ENCODE peak calls at places on chromosome 19, in six cellular contexts. J, A, X, I, K and T are unnamed samples.

GRCh38 chr19:1113278-1113985 is 9.6 kb downstream of the GPX4 start:
- DNase-seq in X (peak; percentile 95), A (peak; percentile 77), J (peak; percentile 96), K (peak; percentile 98), I (peak; percentile 98), T (peak; percentile 99)

GRCh38 chr19:45507864-45508680 is 793 bp downstream of the VASP start:
- DNase-seq in K (peak; percentile 86), X (peak; percentile 57), A (no peak), J (peak; percentile 75), I (peak; percentile 58), T (peak; percentile 62)

GRCh38 chr19:12224676-12225075 is 61.8 kb downstream of the ZNF136 start:
- DNase-seq in X (no peak), J (no peak), K (no peak), A (no peak), I (no peak), T (no peak)

GRCh38 chr19:46472592-46472991 is 1.2 kb upstream of the PNMA8A start:
- DNase-seq in A (no peak), K (no peak), X (no peak), I (no peak), J (no peak), T (no peak)

GRCh38 chr19:43723588-43723987 is 7.7 kb downstream of the IRGC start:
- DNase-seq in I (no peak), X (no peak), K (no peak), J (no peak), A (no peak), T (no peak)

GRCh38 chr19:14479985-14480694 is 5.0 kb upstream of the PTGER1 start:
- DNase-seq in J (peak; percentile 89), A (no peak), X (peak; percentile 82), K (peak; percentile 94), I (no peak), T (peak; percentile 89)

GRCh38 chr19:3982701-3983541 is 2.3 kb downstream of the EEF2 start:
- DNase-seq in I (no peak), X (no peak), K (no peak), A (no peak), J (no peak), T (no peak)

GRCh38 chr19:30223866-30224688 is 148.1 kb upstream of the ZNF536 start:
- DNase-seq in J (no peak), A (no peak), I (no peak), K (no peak), X (no peak), T (no peak)

GRCh38 chr19:13275016-13275722 is 125.0 kb downstream of the IER2 start:
- DNase-seq in K (no peak), A (no peak), J (no peak), X (no peak), I (no peak), T (no peak)

GRCh38 chr19:46766569-46767317 is 20.5 kb upstream of the STRN4 start:
- DNase-seq in K (peak; percentile 78), A (no peak), I (no peak), X (peak; percentile 69), J (peak; percentile 36), T (peak; percentile 53)

GRCh38 chr19:56718231-56718630 is 46.7 kb upstream of the ZNF835 start:
- DNase-seq in I (no peak), J (no peak), A (no peak), X (no peak), K (no peak), T (no peak)

GRCh38 chr19:5001547-5002131 is 32.7 kb downstream of the KDM4B start:
- DNase-seq in K (peak; percentile 66), I (no peak), X (peak; percentile 61), A (peak; percentile 51), J (peak; percentile 63), T (no peak)

GRCh38 chr19:16457195-16457953 is 14.4 kb downstream of the EPS15L1 start:
- DNase-seq in X (peak; percentile 23), I (no peak), K (peak; percentile 32), J (peak; percentile 77), A (peak; percentile 33), T (peak; percentile 54)

GRCh38 chr19:53906211-53907192 is 2.6 kb upstream of the CACNG7 start:
- DNase-seq in K (peak; percentile 89), X (peak; percentile 71), I (no peak), J (peak; percentile 81), A (no peak), T (peak; percentile 84)

GRCh38 chr19:19167612-19168011 is 2.5 kb downstream of the MEF2B start:
- DNase-seq in I (no peak), J (no peak), X (no peak), A (no peak), K (no peak), T (no peak)

GRCh38 chr19:30662211-30662861 is 290.2 kb downstream of the ZNF536 start:
- DNase-seq in I (no peak), X (no peak), A (peak; percentile 50), J (no peak), K (no peak), T (no peak)